ENCODE peak calls at places on chromosomes 16 and 17, in four cellular contexts. One of them, this sample, is unnamed.

GRCh38 chr17:57794841-57795240 is 49.7 kb upstream of the CCDC182 start:
- DNase-seq in HAP-1: no peak
- DNase-seq in lung: no peak
- DNase-seq in cardiac muscle cell: no peak
- DNase-seq in this sample: no peak

GRCh38 chr16:49492896-49493620 is 119.5 kb downstream of the C16orf78 start:
- DNase-seq in cardiac muscle cell: no peak
- DNase-seq in HAP-1: no peak
- DNase-seq in lung: no peak
- DNase-seq in this sample: peak; percentile 71

GRCh38 chr17:17079761-17080160 is 37.5 kb downstream of the MPRIP start:
- DNase-seq in HAP-1: no peak
- DNase-seq in lung: peak; percentile 75
- DNase-seq in cardiac muscle cell: no peak
- DNase-seq in this sample: peak; percentile 30

GRCh38 chr17:40646791-40647548 is 648 bp downstream of the SMARCE1 start:
- DNase-seq in HAP-1: peak; percentile 34
- DNase-seq in cardiac muscle cell: peak; percentile 64
- DNase-seq in lung: peak; percentile 29
- DNase-seq in this sample: no peak

GRCh38 chr16:15779664-15780351 is 77.0 kb downstream of the MYH11 start:
- DNase-seq in lung: no peak
- DNase-seq in HAP-1: no peak
- DNase-seq in cardiac muscle cell: no peak
- DNase-seq in this sample: peak; percentile 13

GRCh38 chr16:71870818-71871217 is 13.2 kb downstream of the ZNF821 start:
- DNase-seq in cardiac muscle cell: no peak
- DNase-seq in HAP-1: no peak
- DNase-seq in lung: no peak
- DNase-seq in this sample: no peak

GRCh38 chr17:41697122-41697962 is 8.7 kb downstream of the EIF1 start:
- DNase-seq in cardiac muscle cell: peak; percentile 85
- DNase-seq in HAP-1: no peak
- DNase-seq in lung: peak; percentile 43
- DNase-seq in this sample: no peak

GRCh38 chr17:75783069-75783783 is 1.4 kb upstream of the UNK start:
- DNase-seq in HAP-1: peak; percentile 56
- DNase-seq in cardiac muscle cell: peak; percentile 71
- DNase-seq in lung: no peak
- DNase-seq in this sample: no peak

GRCh38 chr17:5680766-5681165 is 96.5 kb upstream of the NLRP1 start:
- DNase-seq in HAP-1: no peak
- DNase-seq in cardiac muscle cell: no peak
- DNase-seq in lung: no peak
- DNase-seq in this sample: no peak

GRCh38 chr17:7405413-7405881 is 1.6 kb upstream of the TMEM256 start:
- DNase-seq in cardiac muscle cell: no peak
- DNase-seq in HAP-1: no peak
- DNase-seq in lung: no peak
- DNase-seq in this sample: no peak

GRCh38 chr17:78342438-78343098 is 17.3 kb downstream of the SOCS3 start:
- DNase-seq in HAP-1: no peak
- DNase-seq in cardiac muscle cell: peak; percentile 92
- DNase-seq in lung: no peak
- DNase-seq in this sample: peak; percentile 85
- H3K4me3 ChIP-seq in HAP-1: peak overlapping the region; percentile 20
- H3K4me3 ChIP-seq in cardiac muscle cell: no peak overlapping the region
- H3K4me3 ChIP-seq in lung: no peak overlapping the region
- H3K4me3 ChIP-seq in this sample: peak overlapping the region; percentile 42

DNA sequence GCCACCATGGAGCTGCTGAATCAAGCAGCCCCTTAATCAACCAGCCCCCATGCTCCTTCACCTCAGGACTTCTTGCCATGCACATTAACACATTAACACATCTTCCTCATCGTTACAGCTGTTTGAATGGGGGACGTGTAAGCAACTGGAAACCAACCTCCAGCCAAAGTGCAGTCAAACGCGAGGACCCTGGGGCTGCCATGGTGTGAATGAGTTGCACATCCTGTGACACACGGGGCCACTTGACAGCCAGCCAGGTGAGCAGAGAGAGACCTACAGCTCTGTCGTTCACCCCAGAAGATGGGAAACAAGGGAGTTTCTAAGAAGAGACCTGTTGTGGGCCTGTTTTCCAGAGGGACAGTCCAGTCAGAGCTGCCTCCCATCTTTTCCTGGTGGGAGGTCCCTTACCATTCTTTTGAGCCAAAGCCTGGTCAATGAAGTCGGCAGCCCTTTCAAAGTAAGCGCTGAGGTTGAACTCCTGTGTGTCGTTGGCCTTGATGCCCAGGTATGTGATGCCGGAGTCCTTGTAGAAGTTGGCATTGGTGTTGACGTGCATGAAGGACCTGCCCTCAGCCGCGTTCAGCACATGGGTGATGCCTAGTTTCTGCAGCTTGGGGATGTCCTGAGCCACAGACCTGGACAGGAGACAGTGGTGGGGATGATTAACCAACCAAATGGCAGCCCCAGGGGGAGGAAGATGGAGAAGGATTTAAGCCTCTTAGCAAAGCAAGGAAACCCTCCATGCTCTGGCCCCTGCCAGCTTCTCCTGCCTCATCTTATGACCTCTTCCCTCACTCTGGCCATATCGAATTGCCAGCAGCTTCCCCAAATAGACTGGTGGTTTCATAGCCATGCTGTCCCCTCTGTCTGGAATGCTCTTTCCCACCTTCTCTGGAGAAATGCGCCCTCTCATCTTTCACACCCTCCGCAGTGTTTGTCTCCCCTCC is 4.2 kb downstream of the DUSP3 start:
- DNase-seq in lung: no peak
- DNase-seq in HAP-1: no peak
- DNase-seq in cardiac muscle cell: no peak
- DNase-seq in this sample: peak; percentile 58
- H3K36me3 ChIP-seq in lung: peaks cover 15% of the 10 kb centered on the region
- H3K36me3 ChIP-seq in HAP-1: peaks cover 43% of the 10 kb centered on the region
- H3K36me3 ChIP-seq in cardiac muscle cell: peaks cover 16% of the 10 kb centered on the region
- H3K36me3 ChIP-seq in this sample: peaks cover 58% of the 10 kb centered on the region

GRCh38 chr17:60627113-60627512 is 27.1 kb downstream of the PPM1D start:
- DNase-seq in cardiac muscle cell: no peak
- DNase-seq in lung: no peak
- DNase-seq in HAP-1: no peak
- DNase-seq in this sample: no peak
- H3K9me3 ChIP-seq in cardiac muscle cell: no peaks in the 10 kb centered on the region
- H3K9me3 ChIP-seq in lung: no peaks in the 10 kb centered on the region
- H3K9me3 ChIP-seq in HAP-1: no peaks in the 10 kb centered on the region
- H3K9me3 ChIP-seq in this sample: no peaks in the 10 kb centered on the region

GRCh38 chr17:78918979-78919378 is 6.2 kb downstream of the TIMP2 start:
- DNase-seq in lung: no peak
- DNase-seq in HAP-1: no peak
- DNase-seq in cardiac muscle cell: no peak
- DNase-seq in this sample: no peak
- H3K4me3 ChIP-seq in lung: no peak overlapping the region
- H3K4me3 ChIP-seq in HAP-1: no peak overlapping the region
- H3K4me3 ChIP-seq in cardiac muscle cell: no peak overlapping the region
- H3K4me3 ChIP-seq in this sample: peak overlapping the region; percentile 3

GRCh38 chr16:66616592-66616991 is 12.1 kb downstream of the CMTM3 start:
- DNase-seq in cardiac muscle cell: peak; percentile 44
- DNase-seq in HAP-1: no peak
- DNase-seq in lung: no peak
- DNase-seq in this sample: peak; percentile 41
- H3K36me3 ChIP-seq in cardiac muscle cell: peaks cover 16% of the 10 kb centered on the region
- H3K36me3 ChIP-seq in HAP-1: peaks cover 83% of the 10 kb centered on the region
- H3K36me3 ChIP-seq in lung: peaks cover 6% of the 10 kb centered on the region
- H3K36me3 ChIP-seq in this sample: no peaks in the 10 kb centered on the region

DNA sequence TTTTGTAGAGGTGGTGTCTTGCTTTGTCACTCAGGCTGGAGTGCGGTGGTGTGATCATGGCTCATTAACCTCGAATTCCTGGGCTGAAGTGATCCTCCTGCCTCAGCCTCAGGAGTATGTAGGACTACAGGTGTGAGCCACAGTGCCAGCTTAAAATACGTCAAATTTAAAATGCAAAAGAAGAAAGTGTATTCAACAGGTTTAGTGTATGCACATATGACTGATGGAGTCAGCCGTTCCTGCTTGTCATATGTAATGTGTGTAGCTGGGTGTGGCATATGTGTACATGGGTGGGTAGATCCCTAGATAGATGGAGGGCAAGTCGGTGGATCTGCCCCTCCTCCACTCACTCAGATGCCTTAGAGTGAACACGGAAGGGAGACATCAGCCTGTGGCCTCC is 111.0 kb downstream of the RPTOR start:
- DNase-seq in lung: no peak
- DNase-seq in cardiac muscle cell: no peak
- DNase-seq in HAP-1: no peak
- DNase-seq in this sample: no peak
- H3K9me3 ChIP-seq in lung: peaks cover 3% of the 10 kb centered on the region
- H3K9me3 ChIP-seq in cardiac muscle cell: no peaks in the 10 kb centered on the region
- H3K9me3 ChIP-seq in HAP-1: peaks cover 8% of the 10 kb centered on the region
- H3K9me3 ChIP-seq in this sample: peaks cover 22% of the 10 kb centered on the region

DNA sequence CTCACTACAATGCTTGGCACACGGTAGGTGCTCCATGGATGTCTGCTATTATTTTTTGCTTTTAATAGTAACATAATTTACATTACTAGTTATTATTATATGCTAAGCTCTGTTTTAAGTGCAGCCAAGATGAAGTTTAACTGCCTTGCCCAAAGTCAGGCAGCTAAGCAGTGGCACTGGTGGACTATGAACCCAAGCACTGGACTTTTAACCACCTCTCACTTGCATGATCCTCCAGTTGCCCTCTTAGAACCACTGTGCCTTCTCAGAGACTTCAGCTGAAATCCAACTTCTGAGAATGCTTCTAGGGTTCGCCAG is 1.5 kb upstream of the ZNF207 start:
- DNase-seq in cardiac muscle cell: no peak
- DNase-seq in HAP-1: no peak
- DNase-seq in lung: no peak
- DNase-seq in this sample: no peak
- H3K4me3 ChIP-seq in cardiac muscle cell: no peak overlapping the region
- H3K4me3 ChIP-seq in HAP-1: no peak overlapping the region
- H3K4me3 ChIP-seq in lung: no peak overlapping the region
- H3K4me3 ChIP-seq in this sample: no peak overlapping the region

This sample was measured in spleen.